ENCODE peak calls at places on chromosomes 16 and 17, in five cellular contexts. C is tibial nerve, F is transverse colon, T is HFF-Myc, X is kidney epithelial cell. R is an unnamed sample.
A peak's percentile ranks its signal among the peaks of the same experiment; 100 is the strongest.

GRCh38 chr17:80105762-80106161 is 4.4 kb downstream of the GAA start:
- DNase-seq in C (no peak), F (peak; percentile 37), T (no peak), X (no peak), R (no peak)

GRCh38 chr16:57115504-57116182 is 23.3 kb downstream of the CPNE2 start:
- DNase-seq in C (no peak), F (no peak), T (no peak), X (no peak), R (no peak)

GRCh38 chr17:10285896-10286295 is 86.9 kb downstream of the MYH13 start:
- DNase-seq in C (no peak), F (no peak), T (no peak), X (no peak), R (no peak)

GRCh38 chr17:30021708-30022317 is 80.4 kb downstream of the EFCAB5 start:
- DNase-seq in C (no peak), F (no peak), T (peak; percentile 31), X (peak; percentile 9), R (peak; percentile 3)

GRCh38 chr16:89575247-89576172 is at the start of gene CPNE7:
- DNase-seq in C (no peak), F (no peak), T (no peak), X (no peak), R (no peak)

GRCh38 chr16:83403751-83404150 is 404.0 kb upstream of the HSBP1 start:
- DNase-seq in C (no peak), F (no peak), T (no peak), X (no peak), R (peak; percentile 47)

GRCh38 chr16:77899416-77899815 is 111.1 kb downstream of the VAT1L start:
- DNase-seq in C (no peak), F (no peak), T (no peak), X (no peak), R (no peak)

GRCh38 chr17:1865252-1866037 is 35.6 kb downstream of the RPA1 start:
- DNase-seq in C (no peak), F (peak; percentile 48), T (peak; percentile 4), X (peak; percentile 1), R (no peak)

GRCh38 chr17:77419547-77420475 is 279.0 kb downstream of the SEC14L1 start:
- DNase-seq in C (no peak), F (no peak), T (no peak), X (no peak), R (no peak)

GRCh38 chr17:17342242-17342945 is 39.2 kb downstream of the NT5M start:
- DNase-seq in C (no peak), F (no peak), T (no peak), X (no peak), R (no peak)

GRCh38 chr16:6541262-6541661 is 791.4 kb upstream of the RBFOX1 start:
- DNase-seq in C (no peak), F (no peak), T (no peak), X (no peak), R (no peak)

GRCh38 chr17:56373981-56374380 is 219.5 kb upstream of the NOG start:
- DNase-seq in C (no peak), F (no peak), T (no peak), X (no peak), R (no peak)

DNA sequence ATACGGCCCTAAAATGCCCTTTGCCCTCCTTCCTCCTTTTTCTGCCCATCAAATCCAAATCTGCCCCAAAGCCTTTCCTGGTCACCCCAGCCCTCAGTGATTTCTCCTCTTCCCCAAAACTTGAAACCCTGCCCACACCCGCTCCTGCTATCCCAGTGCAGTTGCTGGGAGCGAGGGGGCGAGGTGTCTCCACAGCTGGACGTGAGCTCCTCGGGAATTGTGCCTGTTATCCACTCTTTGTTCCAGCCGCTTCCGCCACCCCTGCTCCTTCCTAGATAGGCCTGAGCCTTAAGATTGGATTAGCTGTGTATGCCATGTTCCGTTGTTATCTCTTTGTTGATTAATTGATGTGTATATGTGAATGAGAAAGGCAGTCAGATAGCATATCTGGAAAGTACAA is 2.6 kb upstream of the KRT35 start:
- DNase-seq in C (no peak), F (no peak), T (no peak), X (no peak), R (no peak)
- H3K4me3 ChIP-seq in C (no peak overlapping the region), F (no peak overlapping the region), T (no peak overlapping the region), X (no peak overlapping the region), R (no peak overlapping the region)

GRCh38 chr17:46157443-46158107 is 35.7 kb downstream of the KANSL1 start:
- DNase-seq in C (no peak), F (no peak), T (no peak), X (no peak), R (no peak)

GRCh38 chr17:46160169-46160568 is 33.1 kb downstream of the KANSL1 start:
- DNase-seq in C (no peak), F (no peak), T (no peak), X (no peak), R (no peak)

GRCh38 chr17:46162871-46163270 is 30.4 kb downstream of the KANSL1 start:
- DNase-seq in C (no peak), F (no peak), T (no peak), X (no peak), R (no peak)

GRCh38 chr17:46158323-46159296 is 34.6 kb downstream of the KANSL1 start:
- DNase-seq in C (no peak), F (no peak), T (no peak), X (no peak), R (no peak)

DNA sequence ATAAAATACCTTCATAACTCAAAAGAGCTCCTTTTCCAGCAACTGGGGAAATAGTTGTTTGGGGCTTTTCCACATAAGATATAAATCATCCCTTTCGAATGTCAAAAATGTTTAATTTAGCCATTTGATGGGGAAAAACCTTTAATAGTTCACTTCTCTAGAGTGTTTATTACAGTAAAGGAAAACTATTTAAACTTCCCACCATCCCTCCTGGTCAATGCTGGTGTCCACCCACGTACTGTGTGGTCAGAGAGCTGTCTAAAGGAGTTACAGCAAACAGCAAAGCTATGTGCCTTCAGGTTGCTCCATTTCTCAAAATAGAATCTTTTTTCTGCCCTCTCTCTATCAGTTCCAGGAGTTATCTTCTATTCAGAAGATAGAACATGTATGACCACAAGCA is 33.5 kb downstream of the KANSL1 start:
- DNase-seq in C (no peak), F (no peak), T (no peak), X (no peak), R (peak; percentile 41)
- H3K4me3 ChIP-seq in C (no peak overlapping the region), F (no peak overlapping the region), T (no peak overlapping the region), X (no peak overlapping the region), R (no peak overlapping the region)

GRCh38 chr17:59607817-59608403 is 11.8 kb upstream of the CLTC start:
- DNase-seq in C (no peak), F (no peak), T (no peak), X (no peak), R (no peak)
- H3K4me3 ChIP-seq in C (no peak overlapping the region), F (no peak overlapping the region), T (no peak overlapping the region), X (no peak overlapping the region), R (no peak overlapping the region)

DNA sequence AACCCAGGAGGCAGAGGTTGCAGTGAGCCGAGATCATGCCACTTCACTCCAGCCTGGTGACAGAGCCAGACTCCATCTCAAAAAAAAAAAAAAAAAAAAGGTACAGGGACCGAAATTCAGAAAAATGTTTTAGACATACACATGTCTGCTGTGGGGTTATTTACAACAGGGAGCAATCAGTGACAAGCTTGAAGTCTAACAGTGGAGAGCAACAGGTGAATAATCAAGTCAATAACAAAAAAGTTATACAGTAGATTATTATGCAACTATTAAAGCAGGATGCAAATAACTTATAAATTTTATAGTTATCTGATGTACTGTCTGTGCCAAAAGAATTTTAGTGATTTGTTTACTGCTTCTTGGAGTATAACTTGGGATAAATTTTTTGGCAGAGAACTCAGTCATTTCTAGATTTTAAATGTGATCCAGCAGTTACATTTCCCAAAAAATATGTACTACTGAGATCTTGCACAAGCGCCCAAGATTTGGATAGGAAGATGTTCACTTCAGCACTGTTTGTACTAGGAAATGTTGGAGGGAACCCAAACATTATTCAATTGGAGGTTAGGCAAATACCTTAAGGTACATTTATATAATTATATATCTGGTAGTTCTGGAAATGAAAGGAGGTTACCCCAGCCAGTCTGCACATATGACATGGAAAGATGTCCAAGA is 34.1 kb downstream of the EEF2K start:
- DNase-seq in C (no peak), F (no peak), T (no peak), X (no peak), R (peak; percentile 37)
- H3K4me3 ChIP-seq in C (no peak overlapping the region), F (no peak overlapping the region), T (no peak overlapping the region), X (no peak overlapping the region), R (no peak overlapping the region)

GRCh38 chr17:32517982-32518381 is 31.2 kb downstream of the CDK5R1 start:
- DNase-seq in C (no peak), F (no peak), T (no peak), X (no peak), R (no peak)

GRCh38 chr17:32516940-32517711 is 30.3 kb downstream of the CDK5R1 start:
- DNase-seq in C (no peak), F (no peak), T (no peak), X (no peak), R (no peak)

GRCh38 chr17:32520737-32521399 is 34.1 kb downstream of the CDK5R1 start:
- DNase-seq in C (no peak), F (no peak), T (no peak), X (no peak), R (no peak)

GRCh38 chr17:32518856-32519768 is 32.3 kb downstream of the CDK5R1 start:
- DNase-seq in C (no peak), F (peak; percentile 49), T (no peak), X (no peak), R (no peak)

GRCh38 chr17:32519769-32520701 is 33.2 kb downstream of the CDK5R1 start:
- DNase-seq in C (no peak), F (peak; percentile 38), T (no peak), X (no peak), R (no peak)
- H3K4me3 ChIP-seq in C (peak overlapping the region; percentile 39), F (peak overlapping the region; percentile 58), T (peak overlapping the region; percentile 29), X (peak overlapping the region; percentile 50), R (peak overlapping the region; percentile 46)

DNA sequence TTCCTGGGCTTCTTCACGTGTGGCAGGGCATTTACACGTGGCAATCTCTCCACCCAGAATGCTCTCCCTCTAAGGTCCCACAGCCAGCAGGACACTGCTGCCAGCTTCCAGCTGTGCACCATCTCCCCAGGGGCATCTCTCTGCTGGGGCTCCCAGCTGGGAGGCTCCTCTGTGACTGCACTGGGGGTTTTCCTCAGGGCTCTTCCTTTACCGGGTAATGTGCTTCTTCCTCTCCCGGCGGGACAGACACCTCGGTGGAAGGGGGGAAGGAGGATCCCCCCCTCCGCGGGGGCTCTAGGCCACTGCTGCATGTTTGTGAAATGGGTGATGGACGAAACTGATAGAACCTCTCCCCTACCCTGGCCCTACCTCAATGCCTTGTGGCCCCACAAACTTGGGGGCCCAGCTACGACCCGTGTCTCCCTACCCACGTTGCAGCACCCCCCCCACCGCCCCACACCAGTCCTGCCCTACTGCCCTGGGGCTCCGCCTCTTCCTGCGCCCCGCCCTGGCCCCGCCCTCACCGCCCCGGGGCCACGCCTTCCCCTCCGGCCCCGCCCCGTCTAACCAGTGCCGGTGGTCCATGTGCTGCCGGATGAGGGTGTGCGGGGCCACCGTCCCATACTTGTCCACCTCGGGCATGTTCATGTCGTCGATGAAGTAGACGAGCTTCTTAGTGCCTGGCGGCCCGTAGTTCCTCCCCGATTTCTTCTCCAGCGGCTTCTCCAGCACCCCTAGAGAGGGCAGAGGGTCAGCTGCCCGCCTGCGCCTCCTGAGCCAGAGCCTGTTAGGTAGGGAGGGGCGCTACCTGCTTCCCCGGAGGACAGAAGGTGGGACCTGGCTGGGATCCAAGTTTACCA is 92.7 kb downstream of the DNAH17 start:
- DNase-seq in C (no peak), F (peak; percentile 51), T (no peak), X (no peak), R (no peak)
- H3K4me3 ChIP-seq in C (peak overlapping the region; percentile 32), F (peak overlapping the region; percentile 37), T (peak overlapping the region; percentile 58), X (peak overlapping the region; percentile 36), R (peak overlapping the region; percentile 36)